ENCODE peak calls at places on chromosomes 11 and 22, in five cellular contexts. H, N, F, S and L are unnamed samples.

GRCh38 chr11:67261942-67262681 is 4.2 kb upstream of the GRK2 start:
- DNase-seq in N (no peak), S (no peak), F (no peak), H (no peak), L (no peak)

GRCh38 chr22:46335201-46336118 is at the start of gene TRMU:
- DNase-seq in H (peak), S (peak), F (peak), N (peak), L (peak)

GRCh38 chr11:124394408-124394807 is 4.4 kb downstream of the OR8B3 start:
- DNase-seq in F (no peak), S (no peak), N (peak), H (peak), L (peak)

GRCh38 chr22:27668828-27669797 is 132.4 kb downstream of the MN1 start:
- DNase-seq in H (peak), F (no peak), N (peak), S (peak), L (peak)

GRCh38 chr11:64996327-64996709 is 453 bp downstream of the BATF2 start:
- DNase-seq in F (no peak), H (no peak), S (no peak), N (no peak), L (no peak)

GRCh38 chr11:126839496-126839895 is 161.1 kb downstream of the KIRREL3 start:
- DNase-seq in H (no peak), N (no peak), F (no peak), S (no peak), L (peak)

GRCh38 chr11:5815534-5815933 is 6.8 kb downstream of the OR52N2 start:
- DNase-seq in H (no peak), F (no peak), N (no peak), S (no peak), L (no peak)

GRCh38 chr11:13972033-13972910 is 9.7 kb downstream of the SPON1 start:
- DNase-seq in S (no peak), F (no peak), N (no peak), H (peak), L (peak)

GRCh38 chr22:18048441-18048898 is 24.1 kb upstream of the MICAL3 start:
- DNase-seq in S (no peak), H (peak), N (no peak), F (no peak), L (no peak)

GRCh38 chr22:24954856-24955255 is 2.3 kb downstream of the KIAA1671 start:
- DNase-seq in N (no peak), S (no peak), F (no peak), H (no peak), L (no peak)

GRCh38 chr11:72129381-72129780 is 6.1 kb upstream of the FOLR3 start:
- DNase-seq in F (no peak), S (no peak), N (no peak), H (no peak), L (no peak)

GRCh38 chr11:2555376-2555775 is 110.6 kb downstream of the KCNQ1 start:
- DNase-seq in H (no peak), F (no peak), S (no peak), N (no peak), L (no peak)

GRCh38 chr11:99893803-99894202 is 793.3 kb upstream of the ARHGAP42 start:
- DNase-seq in F (no peak), S (no peak), H (no peak), N (no peak), L (no peak)

GRCh38 chr11:116657842-116658825 is 114.7 kb downstream of the BUD13 start:
- DNase-seq in H (no peak), F (no peak), S (no peak), N (no peak), L (no peak)

GRCh38 chr22:39469681-39470461 is 13.1 kb downstream of the MGAT3 start:
- DNase-seq in H (no peak), N (no peak), S (no peak), F (no peak), L (no peak)

GRCh38 chr11:64007629-64008282 is 21.5 kb downstream of the OTUB1 start:
- DNase-seq in N (no peak), H (no peak), S (peak), F (peak), L (no peak)

GRCh38 chr22:41405588-41405987 is 23.8 kb downstream of the TEF start:
- DNase-seq in N (no peak), S (no peak), F (no peak), H (no peak), L (no peak)

GRCh38 chr11:2428322-2428795 is 16.0 kb downstream of the TRPM5 start:
- DNase-seq in N (peak), H (peak), S (peak), F (peak), L (peak)

GRCh38 chr22:22721681-22722309 is 77.4 kb downstream of the GGTLC2 start:
- DNase-seq in N (peak), H (peak), S (no peak), F (no peak), L (peak)

GRCh38 chr11:77287615-77288273 is 13.7 kb downstream of the GDPD4 start:
- DNase-seq in N (peak), F (no peak), S (no peak), H (peak), L (peak)

GRCh38 chr11:10878408-10879214 is 20.8 kb upstream of the ZBED5 start:
- DNase-seq in H (peak), S (peak), F (peak), N (peak), L (peak)

GRCh38 chr11:9861860-9862725 is 198.2 kb downstream of the SWAP70 start:
- DNase-seq in H (peak), S (peak), F (peak), N (peak), L (peak)

GRCh38 chr22:23053051-23053707 is 17.1 kb upstream of the GNAZ start:
- DNase-seq in S (no peak), F (no peak), H (no peak), N (no peak), L (no peak)

GRCh38 chr11:119336744-119337469 is 2.6 kb downstream of the RNF26 start:
- DNase-seq in S (no peak), N (no peak), H (no peak), F (no peak), L (no peak)
- H3K4me3 ChIP-seq in S (no peak), N (peak), H (no peak), F (peak), L (peak)

GRCh38 chr11:133719532-133720235 is 125.6 kb downstream of the SPATA19 start:
- DNase-seq in N (no peak), H (no peak), F (no peak), S (no peak), L (no peak)
- H3K9ac ChIP-seq in N (no peak), H (no peak), F (no peak), S (no peak), L (no peak)

GRCh38 chr11:112024778-112025678 is at the start of gene DLAT:
- DNase-seq in S (peak), H (peak), F (peak), N (peak), L (peak)
- H3K4me3 ChIP-seq in S (peak), H (peak), F (peak), N (peak), L (peak)

DNA sequence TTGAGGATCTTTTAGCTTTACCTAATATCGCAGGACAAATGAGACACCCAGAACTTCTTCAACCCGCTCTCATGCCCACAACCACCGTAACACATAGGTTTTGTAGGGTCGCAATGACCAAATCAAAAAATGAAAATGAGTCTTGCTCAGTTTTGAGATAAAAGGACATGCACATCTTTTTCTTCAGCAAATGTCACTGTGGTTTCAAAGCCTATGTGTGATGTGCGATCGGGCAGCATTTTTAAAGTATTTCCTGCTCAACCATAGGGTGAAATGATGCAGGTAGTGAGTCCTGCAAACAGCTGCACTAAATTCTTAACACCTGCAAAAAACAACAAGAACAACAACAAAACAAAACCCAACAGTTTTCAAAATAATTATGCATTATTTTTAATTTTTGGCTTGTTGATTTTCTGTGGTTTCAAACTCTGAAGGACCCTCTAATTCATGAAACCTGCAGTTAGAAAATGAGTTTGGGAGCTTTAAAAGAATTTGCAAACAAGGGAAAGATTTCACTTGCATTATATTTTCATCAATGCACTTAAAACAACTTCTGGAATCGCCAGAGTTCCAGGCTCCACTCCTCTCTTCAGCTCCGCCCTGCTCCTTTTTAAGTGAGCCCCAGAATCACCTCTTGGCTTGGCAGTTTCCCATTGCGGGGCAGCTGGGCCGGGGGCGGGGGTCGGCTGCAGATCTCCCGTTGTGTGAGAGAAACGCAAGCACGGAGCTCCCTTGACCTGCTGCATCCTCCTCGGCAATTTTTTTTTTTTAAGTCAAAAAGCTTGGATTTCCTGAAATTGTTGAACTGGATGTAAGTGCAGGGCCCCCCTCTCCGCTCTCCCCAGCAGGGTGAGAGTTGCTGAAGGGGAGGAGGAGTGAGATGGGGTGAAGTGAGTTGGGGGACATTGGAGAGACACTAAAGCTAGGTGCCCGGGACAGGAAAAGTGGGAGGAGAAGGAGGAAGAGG is 79.5 kb downstream of the PRR5L start:
- DNase-seq in F (no peak), H (no peak), N (no peak), S (peak), L (no peak)
- H3K9ac ChIP-seq in F (peak), H (peak), N (no peak), S (no peak), L (peak)

DNA sequence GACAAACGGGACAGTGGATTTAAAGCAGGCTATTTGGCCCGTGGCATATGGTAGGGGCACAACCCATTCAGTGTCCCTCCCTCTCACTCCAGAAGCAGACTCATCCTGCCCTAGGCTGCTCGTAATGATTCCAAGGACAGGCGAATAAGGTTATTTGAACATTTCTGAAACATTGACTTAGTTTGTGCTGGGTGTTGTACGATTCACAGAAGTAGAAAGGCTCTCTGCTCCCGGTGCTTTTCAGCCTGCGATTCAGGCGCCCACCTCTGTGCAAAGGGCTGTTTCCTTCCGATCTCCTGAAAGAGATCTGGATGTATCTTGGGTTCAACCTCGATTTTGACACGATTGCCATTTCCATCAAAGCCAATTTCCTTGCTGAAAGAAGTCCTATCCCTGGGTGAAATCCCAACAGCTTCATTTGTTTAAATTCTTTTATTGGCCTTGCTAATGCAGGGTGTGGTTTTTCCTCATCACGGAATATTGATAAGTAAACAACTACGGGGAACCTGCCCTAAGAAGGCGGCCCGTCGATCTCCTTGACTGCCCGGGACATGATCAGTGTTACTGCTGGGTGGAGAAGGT is 1.1 kb upstream of the ZC3H12C start:
- DNase-seq in F (no peak), N (peak), H (no peak), S (no peak), L (no peak)
- H3K4me3 ChIP-seq in F (peak), N (peak), H (peak), S (peak), L (peak)

DNA sequence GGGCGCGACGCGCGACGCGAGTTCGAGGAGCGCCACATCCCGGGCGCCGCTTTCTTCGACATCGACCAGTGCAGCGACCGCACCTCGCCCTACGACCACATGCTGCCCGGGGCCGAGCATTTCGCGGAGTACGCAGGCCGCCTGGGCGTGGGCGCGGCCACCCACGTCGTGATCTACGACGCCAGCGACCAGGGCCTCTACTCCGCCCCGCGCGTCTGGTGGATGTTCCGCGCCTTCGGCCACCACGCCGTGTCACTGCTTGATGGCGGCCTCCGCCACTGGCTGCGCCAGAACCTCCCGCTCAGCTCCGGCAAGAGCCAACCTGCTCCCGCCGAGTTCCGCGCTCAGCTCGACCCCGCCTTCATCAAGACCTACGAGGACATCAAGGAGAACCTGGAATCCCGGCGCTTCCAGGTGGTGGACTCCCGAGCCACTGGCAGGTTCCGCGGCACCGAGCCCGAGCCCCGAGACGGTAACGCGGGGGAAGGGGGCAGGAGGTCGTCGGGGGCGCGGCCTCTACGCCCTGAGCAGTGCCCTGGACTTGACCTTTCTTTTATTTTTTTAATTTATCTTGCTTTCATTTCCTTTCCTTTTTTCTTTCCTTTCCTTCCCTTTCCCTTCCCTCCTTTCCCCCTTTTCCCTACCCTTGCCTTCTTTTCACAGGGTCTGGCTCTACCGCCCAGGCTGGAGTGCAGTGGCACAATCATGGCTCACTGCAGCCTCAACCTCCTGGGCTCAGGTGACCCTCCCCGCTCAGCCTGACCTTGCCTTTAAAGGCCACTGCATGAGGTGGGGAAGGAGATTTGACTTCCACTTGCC is 5.0 kb downstream of the MPST start:
- DNase-seq in S (no peak), F (no peak), H (no peak), N (no peak), L (no peak)
- H3K9ac ChIP-seq in S (no peak), F (no peak), H (no peak), N (no peak), L (no peak)

DNA sequence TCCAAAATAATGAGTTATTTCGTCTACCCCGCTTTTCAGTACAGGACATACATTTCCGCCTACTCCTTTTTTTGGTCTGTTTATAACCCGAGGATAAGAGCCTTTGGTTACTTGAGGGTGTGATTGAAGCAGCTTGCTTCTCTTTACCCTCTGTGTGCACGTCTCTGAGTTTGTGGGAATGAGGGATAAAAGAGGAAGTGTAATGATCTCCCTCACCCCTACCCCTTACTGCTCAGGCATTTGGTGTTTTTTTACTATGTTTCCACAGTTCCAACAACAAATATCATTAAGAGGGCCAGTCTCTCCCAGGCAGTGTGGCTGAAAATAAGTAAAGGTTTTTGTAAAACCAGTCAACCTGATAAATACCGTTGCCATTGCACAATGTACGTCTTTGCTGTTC is 83.2 kb upstream of the GAL start:
- DNase-seq in H (no peak), S (no peak), N (no peak), F (no peak), L (no peak)
- H3K4me3 ChIP-seq in H (no peak), S (no peak), N (no peak), F (no peak), L (no peak)

GRCh38 chr11:19537803-19538453 is 174.7 kb upstream of the NAV2 start:
- DNase-seq in H (no peak), N (no peak), S (no peak), F (no peak), L (no peak)
- H3K9ac ChIP-seq in H (no peak), N (no peak), S (no peak), F (no peak), L (no peak)

GRCh38 chr22:19520566-19521305 is 3.5 kb downstream of the CLDN5 start:
- DNase-seq in S (no peak), N (no peak), H (no peak), F (no peak), L (no peak)
- H3K4me3 ChIP-seq in S (no peak), N (no peak), H (no peak), F (no peak), L (no peak)